ENCODE peak calls at places on chromosome 3, in seven cellular contexts. C is progenitor cell of endocrine pancreas, N is K562, T is omental fat pad, Q is AG09309, X is tibial nerve, W is GM13977. S is an unnamed sample.

GRCh38 chr3:146777941-146778340 is 172.8 kb upstream of the PLSCR5 start:
- DNase-seq in C (no peak), N (no peak), T (no peak), Q (no peak), X (no peak), W (no peak), S (no peak)

GRCh38 chr3:38608961-38609360 is 40.5 kb downstream of the SCN5A start:
- DNase-seq in C (no peak), N (no peak), T (no peak), Q (no peak), X (no peak), W (no peak), S (no peak)

GRCh38 chr3:58013099-58013498 is 4.9 kb downstream of the FLNB start:
- DNase-seq in C (no peak), N (no peak), T (no peak), Q (no peak), X (no peak), W (no peak), S (no peak)

GRCh38 chr3:67362686-67363085 is 291.7 kb downstream of the SUCLG2 start:
- DNase-seq in C (no peak), N (peak; percentile 14), T (no peak), Q (no peak), X (no peak), W (no peak), S (no peak)

GRCh38 chr3:52108302-52109232 is 45.7 kb downstream of the POC1A start:
- DNase-seq in C (no peak), N (peak; percentile 54), T (no peak), Q (no peak), X (peak; percentile 32), W (no peak), S (no peak)

GRCh38 chr3:164007764-164008163 is 1070.5 kb downstream of the SI start:
- DNase-seq in C (no peak), N (no peak), T (no peak), Q (no peak), X (no peak), W (no peak), S (no peak)

GRCh38 chr3:72155391-72156064 is 370.6 kb upstream of the PROK2 start:
- DNase-seq in C (no peak), N (peak; percentile 59), T (no peak), Q (peak; percentile 98), X (peak; percentile 71), W (no peak), S (no peak)

GRCh38 chr3:62601238-62601856 is 228.0 kb upstream of the FEZF2 start:
- DNase-seq in C (no peak), N (no peak), T (no peak), Q (no peak), X (no peak), W (no peak), S (no peak)

GRCh38 chr3:106825962-106826605 is 551.2 kb upstream of the CCDC54 start:
- DNase-seq in C (no peak), N (no peak), T (no peak), Q (peak; percentile 66), X (no peak), W (no peak), S (no peak)

GRCh38 chr3:157333551-157333991 is 103.1 kb upstream of the PTX3 start:
- DNase-seq in C (no peak), N (no peak), T (no peak), Q (peak; percentile 61), X (no peak), W (no peak), S (no peak)

GRCh38 chr3:149670742-149671492 is 13.1 kb upstream of the WWTR1 start:
- DNase-seq in C (no peak), N (no peak), T (no peak), Q (no peak), X (no peak), W (no peak), S (no peak)

GRCh38 chr3:114076711-114077110 is 20.2 kb downstream of the QTRT2 start:
- DNase-seq in C (no peak), N (no peak), T (no peak), Q (no peak), X (no peak), W (no peak), S (no peak)

GRCh38 chr3:184449161-184449515 is 69.3 kb downstream of the CHRD start:
- DNase-seq in C (no peak), N (no peak), T (no peak), Q (no peak), X (no peak), W (no peak), S (no peak)

GRCh38 chr3:31247850-31248618 is 284.7 kb upstream of the STT3B start:
- DNase-seq in C (no peak), N (no peak), T (no peak), Q (no peak), X (no peak), W (no peak), S (no peak)

GRCh38 chr3:43747641-43748040 is 56.9 kb downstream of the ABHD5 start:
- DNase-seq in C (no peak), N (no peak), T (no peak), Q (no peak), X (no peak), W (no peak), S (no peak)

GRCh38 chr3:14461748-14462324 is 59.4 kb downstream of the SLC6A6 start:
- DNase-seq in C (no peak), N (peak; percentile 42), T (no peak), Q (no peak), X (no peak), W (peak; percentile 67), S (no peak)
- TF ChIP-seq CTCF in C (peak; percentile 54), N (peak; percentile 98), T (no peak), Q (peak; percentile 87), X (peak; percentile 22), W (peak; percentile 85), S (peak; percentile 53)

DNA sequence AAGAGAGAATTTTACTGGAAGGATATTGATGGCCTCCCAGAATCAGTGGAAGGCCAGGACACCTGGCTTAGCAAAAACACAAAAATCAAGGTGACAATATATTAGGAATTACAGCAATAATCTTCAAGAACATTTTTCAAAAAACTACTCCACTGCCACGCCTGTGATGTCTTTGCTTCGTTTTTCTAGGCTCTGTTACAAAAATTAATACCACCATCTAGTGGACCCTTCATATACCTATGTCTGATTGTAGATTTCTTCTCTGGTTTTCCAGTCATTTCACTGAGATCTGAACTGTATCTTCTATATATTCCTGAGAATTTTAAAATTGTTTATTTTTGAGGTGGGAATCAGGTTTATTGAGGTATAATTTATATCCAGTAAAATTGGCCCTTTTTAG is 5.6 kb upstream of the SLC33A1 start:
- DNase-seq in C (no peak), N (no peak), T (no peak), Q (no peak), X (no peak), W (peak; percentile 39), S (no peak)
- TF ChIP-seq CTCF in C (no peak), N (peak; percentile 30), T (no peak), Q (peak; percentile 27), X (no peak), W (peak; percentile 35), S (peak; percentile 42)

GRCh38 chr3:27025718-27026117 is 343.5 kb downstream of the NEK10 start:
- DNase-seq in C (no peak), N (no peak), T (no peak), Q (no peak), X (no peak), W (no peak), S (no peak)

DNA sequence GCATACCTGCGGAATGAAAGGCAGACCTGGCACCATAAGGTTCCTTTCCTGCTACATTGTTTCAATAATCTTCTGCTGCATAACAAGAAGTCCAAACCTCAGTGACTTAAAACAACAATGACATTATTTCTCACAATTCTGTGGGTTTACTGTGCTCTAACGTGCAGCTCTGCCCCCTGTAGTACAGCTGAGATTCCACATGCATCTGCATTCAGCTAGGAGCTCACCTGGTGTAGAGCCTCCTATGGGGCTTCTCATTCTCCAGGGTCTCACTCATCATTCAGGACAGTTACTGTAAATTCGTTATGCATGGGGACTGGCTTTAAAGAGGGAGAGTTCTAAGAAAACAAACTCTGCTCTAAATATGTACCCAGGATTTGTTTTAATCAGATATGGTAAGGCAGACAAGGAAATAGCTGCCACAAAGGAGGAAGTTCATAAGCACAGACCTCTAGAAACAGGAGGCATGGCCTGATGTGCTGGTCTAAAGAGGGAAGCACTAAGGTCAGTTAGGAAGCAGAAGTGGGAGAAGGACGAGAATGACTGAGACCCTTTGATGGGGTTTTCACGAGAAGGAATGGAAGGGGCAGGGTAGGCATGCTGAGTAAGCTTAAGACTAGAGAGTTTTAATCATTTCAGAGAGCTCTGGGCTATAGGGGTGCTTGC is 347.0 kb downstream of the NEK10 start:
- DNase-seq in C (no peak), N (no peak), T (no peak), Q (no peak), X (no peak), W (no peak), S (no peak)
- TF ChIP-seq CTCF in C (peak; percentile 36), N (no peak), T (no peak), Q (no peak), X (no peak), W (peak; percentile 26), S (no peak)

GRCh38 chr3:51099794-51100542 is 285.1 kb upstream of the MANF start:
- DNase-seq in C (no peak), N (peak; percentile 23), T (no peak), Q (peak; percentile 20), X (peak; percentile 64), W (peak; percentile 22), S (peak; percentile 31)
- TF ChIP-seq CTCF in C (peak; percentile 80), N (peak; percentile 49), T (no peak), Q (peak; percentile 85), X (peak; percentile 34), W (peak; percentile 42), S (peak; percentile 78)

GRCh38 chr3:180804871-180805430 is 107.5 kb upstream of the FXR1 start:
- DNase-seq in C (no peak), N (no peak), T (no peak), Q (no peak), X (no peak), W (no peak), S (no peak)
- TF ChIP-seq CTCF in C (peak; percentile 61), N (peak; percentile 42), T (no peak), Q (peak; percentile 11), X (no peak), W (no peak), S (peak; percentile 17)

GRCh38 chr3:193559100-193559499 is 4.4 kb upstream of the ATP13A4 start:
- DNase-seq in C (no peak), N (no peak), T (no peak), Q (no peak), X (no peak), W (no peak), S (no peak)

GRCh38 chr3:193563429-193563828 is 8.7 kb upstream of the ATP13A4 start:
- DNase-seq in C (no peak), N (no peak), T (no peak), Q (no peak), X (no peak), W (no peak), S (no peak)

GRCh38 chr3:193560870-193561269 is 6.2 kb upstream of the ATP13A4 start:
- DNase-seq in C (no peak), N (no peak), T (no peak), Q (no peak), X (no peak), W (no peak), S (no peak)

GRCh38 chr3:193560091-193560490 is 5.4 kb upstream of the ATP13A4 start:
- DNase-seq in C (no peak), N (no peak), T (no peak), Q (no peak), X (no peak), W (no peak), S (no peak)

DNA sequence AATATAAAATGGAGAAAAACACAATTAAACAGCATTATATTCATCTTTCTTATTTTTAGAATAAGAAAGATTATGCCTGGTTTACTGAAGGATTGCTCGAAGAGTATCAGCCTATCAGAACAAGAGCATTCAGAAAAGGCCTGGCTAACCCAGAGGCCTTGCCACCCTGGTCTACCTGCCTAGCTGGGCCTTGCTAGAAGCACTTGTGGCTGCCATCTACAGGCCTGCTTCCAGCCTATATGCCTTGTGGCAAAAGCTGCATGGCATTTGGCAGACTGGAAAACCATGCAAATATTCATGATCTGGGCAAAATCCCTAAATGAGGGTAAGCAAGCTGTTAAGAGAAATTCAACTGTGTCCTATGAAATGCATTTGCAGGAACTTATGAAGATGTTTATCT is 9.3 kb upstream of the ATP13A4 start:
- DNase-seq in C (no peak), N (no peak), T (no peak), Q (no peak), X (no peak), W (no peak), S (no peak)
- TF ChIP-seq CTCF in C (peak; percentile 24), N (peak; percentile 6), T (no peak), Q (peak; percentile 23), X (no peak), W (no peak), S (no peak)

S was measured in D721Med.